ENCODE peak calls at places on chromosomes 3 and 15, in four cellular contexts. W, V, Y and A are unnamed samples.

GRCh38 chr3:174440350-174440716 is 418.8 kb upstream of the NAALADL2 start:
- DNase-seq in Y (no peak), V (no peak), W (no peak), A (no peak)

GRCh38 chr3:128360243-128360642 is 106.4 kb downstream of the DNAJB8 start:
- DNase-seq in V (no peak), W (no peak), Y (no peak), A (no peak)

GRCh38 chr3:13192471-13193213 is 119.4 kb upstream of the IQSEC1 start:
- DNase-seq in W (no peak), Y (no peak), V (no peak), A (no peak)

GRCh38 chr15:52351206-52351907 is 55.8 kb upstream of the MYO5C start:
- DNase-seq in Y (no peak), W (no peak), V (no peak), A (no peak)

GRCh38 chr15:70584838-70585706 is 178.3 kb downstream of the UACA start:
- DNase-seq in W (peak; percentile 16), Y (no peak), V (no peak), A (no peak)

GRCh38 chr3:134802428-134803050 is 7.5 kb downstream of the EPHB1 start:
- DNase-seq in W (no peak), Y (no peak), V (peak; percentile 26), A (no peak)

GRCh38 chr3:112873632-112874031 is 27.0 kb upstream of the CD200R1L start:
- DNase-seq in V (no peak), W (no peak), Y (no peak), A (no peak)

GRCh38 chr15:66883322-66883911 is 181.4 kb downstream of the SMAD6 start:
- DNase-seq in V (no peak), Y (peak; percentile 46), W (no peak), A (peak; percentile 44)

GRCh38 chr3:39664931-39665330 is 144.5 kb upstream of the MYRIP start:
- DNase-seq in W (no peak), V (no peak), Y (no peak), A (no peak)

GRCh38 chr3:139774570-139775302 is 97.0 kb upstream of the NMNAT3 start:
- DNase-seq in Y (peak; percentile 9), W (no peak), V (no peak), A (no peak)

GRCh38 chr15:85336870-85337269 is 43.5 kb upstream of the AKAP13 start:
- DNase-seq in Y (no peak), V (no peak), W (no peak), A (no peak)

GRCh38 chr3:121834079-121834730 is 655 bp downstream of the IQCB1 start:
- DNase-seq in Y (no peak), V (peak; percentile 51), W (no peak), A (no peak)